ENCODE peak calls at places on chromosome 13, in nine cellular contexts. R is SK-N-SH, P is stomach, J is upper lobe of left lung, Z is suprapubic skin, H is A549, A is sigmoid colon, T is ovary, U is transverse colon. I is an unnamed sample.

GRCh38 chr13:30698023-30698422 is 37.3 kb upstream of the ALOX5AP start:
- DNase-seq in U (no peak), A (no peak), R (peak; percentile 64), P (no peak), T (no peak), Z (no peak), H (no peak), J (no peak), I (no peak)

GRCh38 chr13:73891805-73892204 is 242.4 kb downstream of the KLF12 start:
- DNase-seq in U (no peak), T (no peak), J (no peak), Z (no peak), R (no peak), H (no peak), A (no peak), P (no peak), I (no peak)

GRCh38 chr13:25149670-25150069 is 22.4 kb downstream of the AMER2 start:
- DNase-seq in J (no peak), H (no peak), P (no peak), Z (no peak), R (no peak), T (no peak), U (no peak), A (no peak), I (no peak)

GRCh38 chr13:28819748-28820098 is 416 bp upstream of the MTUS2 start:
- DNase-seq in A (no peak), R (peak; percentile 85), H (peak; percentile 15), Z (no peak), P (peak; percentile 27), T (no peak), J (peak; percentile 28), U (peak; percentile 28), I (no peak)

GRCh38 chr13:41780736-41781708 is 179.9 kb downstream of the VWA8 start:
- DNase-seq in U (no peak), J (no peak), Z (no peak), R (no peak), A (no peak), P (no peak), T (no peak), H (no peak), I (no peak)

GRCh38 chr13:109209526-109209925 is 576.9 kb downstream of the IRS2 start:
- DNase-seq in R (no peak), A (no peak), P (no peak), Z (no peak), T (no peak), U (no peak), J (no peak), H (no peak), I (no peak)

GRCh38 chr13:33787051-33787591 is 30.8 kb upstream of the RFC3 start:
- DNase-seq in Z (no peak), J (no peak), T (no peak), R (peak; percentile 25), A (no peak), H (no peak), U (no peak), P (no peak), I (no peak)

GRCh38 chr13:20869540-20869939 is 33.0 kb downstream of the XPO4 start:
- DNase-seq in T (no peak), P (no peak), A (no peak), R (peak; percentile 6), Z (no peak), U (no peak), H (no peak), J (no peak), I (no peak)

GRCh38 chr13:39232999-39233398 is 194.7 kb downstream of the NHLRC3 start:
- DNase-seq in P (no peak), R (no peak), U (no peak), T (no peak), A (no peak), J (no peak), Z (no peak), H (no peak), I (no peak)

DNA sequence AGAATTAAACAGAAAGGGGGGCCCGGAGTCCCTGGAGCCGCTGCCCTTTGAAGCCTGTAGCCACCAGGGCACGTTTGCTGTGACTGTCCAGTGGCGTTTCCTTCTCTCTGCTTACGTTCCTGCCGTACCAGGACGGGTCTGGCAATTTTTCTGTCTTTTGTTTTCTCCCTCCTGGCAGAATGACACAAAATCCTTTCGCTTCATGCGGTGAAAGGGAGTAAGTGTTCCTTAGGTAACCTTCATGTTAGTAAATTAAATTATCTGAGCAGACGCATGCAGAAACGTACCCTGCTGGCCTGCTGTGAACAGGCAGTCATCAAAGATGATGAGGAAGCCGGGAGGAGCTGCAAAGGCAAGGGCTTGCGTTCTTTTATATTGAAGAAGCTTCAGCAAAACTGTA is 299.3 kb upstream of the ARGLU1 start:
- DNase-seq in P (peak; percentile 29), T (no peak), H (no peak), Z (no peak), U (no peak), R (peak; percentile 19), A (no peak), J (no peak), I (no peak)
- H3K4me3 ChIP-seq in P (peak overlapping the region; percentile 29), T (no peak overlapping the region), H (no peak overlapping the region), Z (peak overlapping the region; percentile 26), U (no peak overlapping the region), R (no peak overlapping the region), A (no peak overlapping the region), J (peak overlapping the region; percentile 6), I (no peak overlapping the region)

GRCh38 chr13:49669735-49670309 is 21.5 kb downstream of the EBPL start:
- DNase-seq in Z (no peak), J (peak; percentile 73), U (peak; percentile 60), H (peak; percentile 28), R (peak; percentile 84), T (peak; percentile 56), P (peak; percentile 64), A (peak; percentile 73), I (no peak)
- TF ChIP-seq EP300 in Z (no peak), J (no peak), U (no peak), H (no peak), R (no peak), T (no peak), P (no peak), A (no peak), I (no peak)

GRCh38 chr13:106492576-106493323 is 42.7 kb downstream of the EFNB2 start:
- DNase-seq in Z (no peak), H (no peak), P (no peak), R (no peak), J (no peak), T (no peak), U (no peak), A (no peak), I (no peak)

GRCh38 chr13:106490177-106490576 is 45.3 kb downstream of the EFNB2 start:
- DNase-seq in U (no peak), H (no peak), R (peak; percentile 30), Z (no peak), T (no peak), P (no peak), A (no peak), J (no peak), I (no peak)

GRCh38 chr13:106491463-106491862 is 44.0 kb downstream of the EFNB2 start:
- DNase-seq in J (no peak), Z (no peak), T (no peak), U (no peak), H (no peak), A (no peak), R (no peak), P (no peak), I (no peak)

GRCh38 chr13:106491928-106492327 is 43.5 kb downstream of the EFNB2 start:
- DNase-seq in A (no peak), P (no peak), U (no peak), R (no peak), T (no peak), Z (no peak), H (no peak), J (no peak), I (no peak)

DNA sequence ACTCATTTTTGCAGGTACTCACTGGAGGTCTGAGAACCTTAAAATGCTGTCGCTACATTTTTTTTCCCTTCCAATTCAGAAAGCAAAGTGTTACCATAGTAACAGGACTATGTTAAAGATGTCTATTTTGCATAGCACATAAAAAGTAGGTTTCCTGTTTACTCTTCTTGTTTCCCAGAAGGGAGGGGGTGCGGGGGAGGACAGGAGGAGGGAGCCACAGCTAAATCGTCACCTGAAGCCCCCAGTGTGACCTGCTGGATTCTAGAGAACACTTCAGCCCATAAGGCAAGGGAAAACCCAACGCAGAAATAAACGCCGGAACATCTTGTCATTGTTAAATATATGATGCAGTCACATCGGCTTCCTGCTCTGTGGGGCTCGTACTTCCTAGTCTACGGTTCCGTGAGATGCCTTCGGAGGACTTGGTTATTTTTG is 44.6 kb downstream of the EFNB2 start:
- DNase-seq in U (no peak), J (no peak), T (no peak), R (no peak), Z (no peak), P (no peak), H (no peak), A (no peak), I (no peak)
- H3K4me1 ChIP-seq in U (no peaks in the 10 kb centered on the region), J (peaks cover 41% of the 10 kb centered on the region), T (no peaks in the 10 kb centered on the region), R (no peaks in the 10 kb centered on the region), Z (no peaks in the 10 kb centered on the region), P (peaks cover 9% of the 10 kb centered on the region), H (no peaks in the 10 kb centered on the region), A (no peaks in the 10 kb centered on the region), I (peaks cover 34% of the 10 kb centered on the region)

DNA sequence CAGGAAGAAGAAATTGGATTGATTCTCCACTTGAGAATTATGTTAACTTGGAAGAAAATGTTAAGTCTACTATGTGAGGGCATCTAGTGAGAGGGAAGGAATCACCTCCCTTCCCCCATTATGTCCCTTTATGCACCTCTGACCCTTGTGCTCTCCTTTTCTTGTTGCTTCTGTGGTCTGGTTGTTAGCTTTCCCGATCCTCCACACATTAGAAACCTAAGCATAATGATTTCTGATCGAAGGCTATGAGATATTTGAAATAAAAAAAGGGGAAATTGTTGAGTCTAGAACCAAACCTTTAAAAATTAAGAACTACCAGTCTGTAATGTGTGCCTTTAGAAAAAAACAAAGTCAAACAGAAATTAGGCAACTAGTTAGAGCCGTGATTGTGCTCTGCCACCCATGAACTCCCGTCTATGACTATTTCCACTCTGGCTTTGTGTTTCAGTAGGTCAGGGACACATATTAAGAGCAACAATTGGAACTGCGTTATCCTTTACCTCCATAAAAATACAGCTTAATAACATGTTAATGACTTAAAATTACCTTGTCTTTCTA is 463 bp upstream of the GPC6 start:
- DNase-seq in T (no peak), R (peak; percentile 42), U (no peak), J (no peak), H (no peak), Z (no peak), A (no peak), P (no peak), I (no peak)
- H3K4me3 ChIP-seq in T (peak overlapping the region; percentile 50), R (peak overlapping the region; percentile 93), U (no peak overlapping the region), J (peak overlapping the region; percentile 54), H (peak overlapping the region; percentile 63), Z (peak overlapping the region; percentile 54), A (peak overlapping the region; percentile 55), P (peak overlapping the region; percentile 63), I (peak overlapping the region; percentile 54)